ENCODE peak calls at places on chromosomes 11 and 22, in five cellular contexts. One of them, this sample, is unnamed.

GRCh38 chr11:133951484-133952198 is 5.1 kb downstream of the IGSF9B start:
- DNase-seq in fibroblast of lung: no peak
- DNase-seq in mucosa of descending colon: no peak
- DNase-seq in A549: no peak
- DNase-seq in GM23338: peak; percentile 74
- DNase-seq in this sample: no peak

GRCh38 chr11:86812981-86813380 is 12.6 kb downstream of the PRSS23 start:
- DNase-seq in mucosa of descending colon: no peak
- DNase-seq in fibroblast of lung: no peak
- DNase-seq in GM23338: no peak
- DNase-seq in A549: no peak
- DNase-seq in this sample: no peak

GRCh38 chr22:40261783-40262182 is 84.1 kb downstream of the TNRC6B start:
- DNase-seq in A549: no peak
- DNase-seq in mucosa of descending colon: no peak
- DNase-seq in GM23338: no peak
- DNase-seq in fibroblast of lung: no peak
- DNase-seq in this sample: no peak

GRCh38 chr11:45384711-45385241 is 98.6 kb upstream of the SYT13 start:
- DNase-seq in fibroblast of lung: no peak
- DNase-seq in mucosa of descending colon: no peak
- DNase-seq in A549: no peak
- DNase-seq in GM23338: no peak
- DNase-seq in this sample: no peak

GRCh38 chr11:9276571-9276970 is 11.4 kb upstream of the DENND5A start:
- DNase-seq in A549: no peak
- DNase-seq in fibroblast of lung: no peak
- DNase-seq in GM23338: no peak
- DNase-seq in mucosa of descending colon: no peak
- DNase-seq in this sample: no peak

GRCh38 chr22:29524440-29525191 is 28.9 kb downstream of the THOC5 start:
- DNase-seq in A549: peak; percentile 28
- DNase-seq in mucosa of descending colon: peak; percentile 39
- DNase-seq in fibroblast of lung: peak; percentile 11
- DNase-seq in GM23338: peak; percentile 63
- DNase-seq in this sample: no peak

GRCh38 chr11:126011220-126011619 is 51.4 kb downstream of the CDON start:
- DNase-seq in GM23338: no peak
- DNase-seq in mucosa of descending colon: no peak
- DNase-seq in fibroblast of lung: no peak
- DNase-seq in A549: no peak
- DNase-seq in this sample: no peak

GRCh38 chr22:40728731-40729189 is 49.5 kb downstream of the MCHR1 start:
- DNase-seq in A549: no peak
- DNase-seq in GM23338: no peak
- DNase-seq in fibroblast of lung: peak; percentile 17
- DNase-seq in mucosa of descending colon: peak; percentile 44
- DNase-seq in this sample: peak; percentile 76

GRCh38 chr22:38504731-38505594 is 1.1 kb downstream of the DDX17 start:
- DNase-seq in A549: no peak
- DNase-seq in GM23338: peak; percentile 53
- DNase-seq in mucosa of descending colon: peak; percentile 63
- DNase-seq in fibroblast of lung: peak; percentile 49
- DNase-seq in this sample: peak; percentile 55

GRCh38 chr11:96215094-96215782 is 127.8 kb downstream of the MAML2 start:
- DNase-seq in fibroblast of lung: peak; percentile 81
- DNase-seq in GM23338: no peak
- DNase-seq in A549: no peak
- DNase-seq in mucosa of descending colon: peak; percentile 37
- DNase-seq in this sample: peak; percentile 46

GRCh38 chr22:43183496-43184263 is 3.3 kb downstream of the TTLL12 start:
- DNase-seq in A549: no peak
- DNase-seq in GM23338: no peak
- DNase-seq in mucosa of descending colon: no peak
- DNase-seq in fibroblast of lung: peak; percentile 34
- DNase-seq in this sample: no peak

GRCh38 chr11:97856666-97857065 is 1164.1 kb upstream of the CNTN5 start:
- DNase-seq in mucosa of descending colon: no peak
- DNase-seq in fibroblast of lung: no peak
- DNase-seq in A549: no peak
- DNase-seq in GM23338: peak; percentile 68
- DNase-seq in this sample: no peak

GRCh38 chr11:48106166-48106565 is 110.4 kb upstream of the OR4B1 start:
- DNase-seq in A549: no peak
- DNase-seq in fibroblast of lung: no peak
- DNase-seq in mucosa of descending colon: no peak
- DNase-seq in GM23338: no peak
- DNase-seq in this sample: no peak

GRCh38 chr22:35742342-35743100 is 24.8 kb downstream of the APOL5 start:
- DNase-seq in A549: no peak
- DNase-seq in GM23338: no peak
- DNase-seq in mucosa of descending colon: no peak
- DNase-seq in fibroblast of lung: peak; percentile 76
- DNase-seq in this sample: no peak

GRCh38 chr22:38704568-38705234 is 1.0 kb upstream of the GTPBP1 start:
- DNase-seq in A549: no peak
- DNase-seq in mucosa of descending colon: no peak
- DNase-seq in fibroblast of lung: no peak
- DNase-seq in GM23338: no peak
- DNase-seq in this sample: no peak

GRCh38 chr11:17415523-17416104 is 27.2 kb upstream of the KCNJ11 start:
- DNase-seq in A549: no peak
- DNase-seq in mucosa of descending colon: no peak
- DNase-seq in GM23338: no peak
- DNase-seq in fibroblast of lung: no peak
- DNase-seq in this sample: no peak

GRCh38 chr11:8025816-8026215 is 38.7 kb downstream of the EIF3F start:
- DNase-seq in fibroblast of lung: peak; percentile 65
- DNase-seq in mucosa of descending colon: no peak
- DNase-seq in GM23338: no peak
- DNase-seq in A549: no peak
- DNase-seq in this sample: no peak

GRCh38 chr11:14078941-14079522 is 116.5 kb downstream of the SPON1 start:
- DNase-seq in mucosa of descending colon: no peak
- DNase-seq in GM23338: no peak
- DNase-seq in fibroblast of lung: no peak
- DNase-seq in A549: no peak
- DNase-seq in this sample: peak; percentile 34

GRCh38 chr11:36009469-36009868 is 65.6 kb downstream of the LDLRAD3 start:
- DNase-seq in GM23338: no peak
- DNase-seq in mucosa of descending colon: no peak
- DNase-seq in A549: peak; percentile 14
- DNase-seq in fibroblast of lung: peak; percentile 67
- DNase-seq in this sample: no peak

DNA sequence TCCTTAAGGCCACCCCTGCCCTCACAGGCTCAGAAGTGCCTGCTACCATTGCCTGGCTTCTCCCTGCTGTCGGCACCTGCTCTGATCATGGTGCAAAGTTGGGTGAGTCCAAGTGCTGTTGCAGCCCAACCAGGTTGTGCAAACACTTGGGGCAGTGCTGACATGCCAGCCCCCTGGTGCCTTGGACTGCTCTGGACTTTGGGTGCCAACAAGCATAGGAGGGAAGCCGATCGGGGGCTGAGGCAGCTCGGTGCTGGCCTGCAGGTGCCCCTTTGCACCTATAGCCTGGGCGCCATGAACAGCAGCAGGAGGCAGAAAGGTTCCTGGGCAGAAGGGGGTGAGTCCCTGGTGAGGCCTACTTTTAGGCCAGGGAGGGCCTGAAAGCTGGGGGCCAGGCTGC is 113.0 kb downstream of the ARHGAP20 start:
- DNase-seq in mucosa of descending colon: no peak
- DNase-seq in GM23338: no peak
- DNase-seq in A549: no peak
- DNase-seq in fibroblast of lung: no peak
- DNase-seq in this sample: no peak
- H3K4me1 ChIP-seq in mucosa of descending colon: no peaks in the 10 kb centered on the region
- H3K4me1 ChIP-seq in GM23338: no peaks in the 10 kb centered on the region
- H3K4me1 ChIP-seq in A549: no peaks in the 10 kb centered on the region
- H3K4me1 ChIP-seq in fibroblast of lung: no peaks in the 10 kb centered on the region
- H3K4me1 ChIP-seq in this sample: no peaks in the 10 kb centered on the region

DNA sequence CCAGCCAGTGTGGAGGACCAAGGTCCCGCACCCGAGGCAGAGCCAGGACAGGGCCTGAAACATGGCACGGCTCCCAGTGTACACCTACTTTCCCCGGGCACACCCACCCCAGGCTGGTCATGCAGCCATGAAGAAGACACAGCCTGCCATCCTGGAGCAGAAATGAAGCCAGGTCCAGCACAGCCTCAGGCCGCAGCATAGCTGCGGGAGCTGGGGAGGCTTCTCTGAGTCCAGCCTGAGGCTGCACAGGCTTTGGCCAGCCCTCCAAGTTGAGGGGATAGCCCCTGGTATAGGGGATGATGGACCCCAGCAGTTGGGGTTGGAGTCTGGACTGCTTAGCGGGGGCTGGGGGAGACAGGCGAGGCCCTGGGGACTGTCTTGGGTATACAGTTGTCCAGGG is 2.9 kb upstream of the HDAC10 start:
- DNase-seq in GM23338: no peak
- DNase-seq in mucosa of descending colon: no peak
- DNase-seq in fibroblast of lung: no peak
- DNase-seq in A549: no peak
- DNase-seq in this sample: no peak
- H3K4me1 ChIP-seq in GM23338: no peaks in the 10 kb centered on the region
- H3K4me1 ChIP-seq in mucosa of descending colon: peaks cover 15% of the 10 kb centered on the region
- H3K4me1 ChIP-seq in fibroblast of lung: peaks cover 7% of the 10 kb centered on the region
- H3K4me1 ChIP-seq in A549: peaks cover 12% of the 10 kb centered on the region
- H3K4me1 ChIP-seq in this sample: peaks cover 16% of the 10 kb centered on the region

GRCh38 chr11:61718613-61719302 is 33.7 kb upstream of the MYRF start:
- DNase-seq in fibroblast of lung: peak; percentile 63
- DNase-seq in GM23338: peak; percentile 85
- DNase-seq in mucosa of descending colon: peak; percentile 32
- DNase-seq in A549: no peak
- DNase-seq in this sample: no peak
- H3K4me1 ChIP-seq in fibroblast of lung: peaks cover 6% of the 10 kb centered on the region
- H3K4me1 ChIP-seq in GM23338: peaks cover 22% of the 10 kb centered on the region
- H3K4me1 ChIP-seq in mucosa of descending colon: peaks cover 9% of the 10 kb centered on the region
- H3K4me1 ChIP-seq in A549: peaks cover 21% of the 10 kb centered on the region
- H3K4me1 ChIP-seq in this sample: no peaks in the 10 kb centered on the region

GRCh38 chr11:108246885-108247284 is 24.0 kb downstream of the ATM start:
- DNase-seq in fibroblast of lung: no peak
- DNase-seq in GM23338: no peak
- DNase-seq in A549: no peak
- DNase-seq in mucosa of descending colon: no peak
- DNase-seq in this sample: no peak
- H3K4me1 ChIP-seq in fibroblast of lung: no peaks in the 10 kb centered on the region
- H3K4me1 ChIP-seq in GM23338: no peaks in the 10 kb centered on the region
- H3K4me1 ChIP-seq in A549: no peaks in the 10 kb centered on the region
- H3K4me1 ChIP-seq in mucosa of descending colon: no peaks in the 10 kb centered on the region
- H3K4me1 ChIP-seq in this sample: peaks cover 75% of the 10 kb centered on the region

GRCh38 chr22:24055283-24055682 is 44.2 kb downstream of the CABIN1 start:
- DNase-seq in fibroblast of lung: no peak
- DNase-seq in mucosa of descending colon: no peak
- DNase-seq in A549: no peak
- DNase-seq in GM23338: no peak
- DNase-seq in this sample: no peak
- H3K4me1 ChIP-seq in fibroblast of lung: peaks cover 19% of the 10 kb centered on the region
- H3K4me1 ChIP-seq in mucosa of descending colon: no peaks in the 10 kb centered on the region
- H3K4me1 ChIP-seq in A549: peaks cover 4% of the 10 kb centered on the region
- H3K4me1 ChIP-seq in GM23338: no peaks in the 10 kb centered on the region
- H3K4me1 ChIP-seq in this sample: no peaks in the 10 kb centered on the region

GRCh38 chr11:30758012-30758411 is 171.9 kb upstream of the MPPED2 start:
- DNase-seq in fibroblast of lung: no peak
- DNase-seq in GM23338: no peak
- DNase-seq in mucosa of descending colon: no peak
- DNase-seq in A549: no peak
- DNase-seq in this sample: no peak
- H3K4me1 ChIP-seq in fibroblast of lung: no peaks in the 10 kb centered on the region
- H3K4me1 ChIP-seq in GM23338: no peaks in the 10 kb centered on the region
- H3K4me1 ChIP-seq in mucosa of descending colon: no peaks in the 10 kb centered on the region
- H3K4me1 ChIP-seq in A549: no peaks in the 10 kb centered on the region
- H3K4me1 ChIP-seq in this sample: no peaks in the 10 kb centered on the region

GRCh38 chr11:94766656-94767291 is 1.4 kb upstream of the AMOTL1 start:
- DNase-seq in mucosa of descending colon: no peak
- DNase-seq in fibroblast of lung: no peak
- DNase-seq in A549: no peak
- DNase-seq in GM23338: no peak
- DNase-seq in this sample: no peak

GRCh38 chr11:94767292-94767690 is 865 bp upstream of the AMOTL1 start:
- DNase-seq in A549: no peak
- DNase-seq in GM23338: no peak
- DNase-seq in mucosa of descending colon: no peak
- DNase-seq in fibroblast of lung: no peak
- DNase-seq in this sample: no peak

GRCh38 chr11:94768602-94769511 is 701 bp downstream of the AMOTL1 start:
- DNase-seq in A549: no peak
- DNase-seq in mucosa of descending colon: no peak
- DNase-seq in GM23338: peak; percentile 65
- DNase-seq in fibroblast of lung: peak; percentile 41
- DNase-seq in this sample: no peak

GRCh38 chr11:94769897-94770296 is 1.7 kb downstream of the AMOTL1 start:
- DNase-seq in mucosa of descending colon: no peak
- DNase-seq in A549: no peak
- DNase-seq in fibroblast of lung: no peak
- DNase-seq in GM23338: no peak
- DNase-seq in this sample: no peak

DNA sequence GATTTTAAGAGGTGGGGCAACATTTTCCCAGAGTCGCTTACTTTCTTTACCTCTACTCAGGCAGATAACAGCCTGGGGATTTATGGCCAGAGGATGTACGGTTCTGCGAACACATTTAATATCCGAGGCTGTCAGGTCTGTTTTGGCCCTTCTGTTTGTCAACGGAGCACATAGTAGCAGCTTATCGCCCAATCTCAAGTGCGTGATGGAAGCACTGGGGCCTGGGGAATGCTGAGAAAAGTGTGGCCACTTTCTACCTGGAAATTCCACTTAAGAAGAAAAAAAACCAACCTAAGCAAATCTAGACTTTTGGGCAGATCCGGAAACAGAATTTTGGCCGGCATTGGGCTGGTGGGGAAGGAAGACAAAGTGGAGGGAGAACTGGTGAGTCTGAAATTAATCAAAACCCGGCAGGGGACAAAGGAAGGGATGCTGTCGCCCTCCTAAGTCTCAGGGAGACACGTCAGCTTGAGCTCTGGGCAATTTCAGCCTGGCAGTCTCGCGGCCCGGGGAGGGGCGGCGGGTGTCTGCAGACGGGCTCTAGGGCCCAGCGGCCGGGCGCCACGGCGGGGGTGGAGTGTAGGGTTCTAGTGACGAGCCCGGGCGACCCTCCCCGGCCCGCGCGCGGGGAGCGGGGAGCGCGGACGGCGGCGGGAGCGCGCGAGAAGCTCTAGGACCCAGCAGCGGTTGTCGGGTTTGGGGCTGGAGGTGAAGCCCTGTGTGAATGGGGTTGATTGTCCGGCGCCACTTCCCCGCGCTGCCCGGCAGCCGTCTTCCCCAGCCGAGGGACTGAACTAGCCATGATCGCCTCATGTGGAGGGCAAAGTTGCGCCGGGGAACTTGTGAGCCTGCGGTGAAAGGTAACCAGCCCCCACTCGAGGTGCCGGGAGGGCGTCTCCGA is at the start of gene AMOTL1:
- DNase-seq in mucosa of descending colon: peak; percentile 68
- DNase-seq in A549: no peak
- DNase-seq in fibroblast of lung: peak; percentile 82
- DNase-seq in GM23338: peak; percentile 92
- DNase-seq in this sample: no peak
- H3K4me1 ChIP-seq in mucosa of descending colon: no peaks in the 10 kb centered on the region
- H3K4me1 ChIP-seq in A549: peaks cover 20% of the 10 kb centered on the region
- H3K4me1 ChIP-seq in fibroblast of lung: no peaks in the 10 kb centered on the region
- H3K4me1 ChIP-seq in GM23338: peaks cover 55% of the 10 kb centered on the region
- H3K4me1 ChIP-seq in this sample: peaks cover 6% of the 10 kb centered on the region